ENCODE peak calls at places on chromosomes 7 and 10, in eight cellular contexts. A, Z, X, W, K, R, F and G are unnamed samples.

GRCh38 chr7:44313016-44313415 is 12.4 kb downstream of the CAMK2B start:
- DNase-seq in R (no peak), Z (no peak), X (no peak), A (no peak), F (no peak), W (no peak), K (no peak), G (no peak)

GRCh38 chr7:155653773-155654172 is 9.3 kb downstream of the RBM33 start:
- DNase-seq in W (no peak), Z (no peak), F (no peak), X (no peak), K (no peak), A (no peak), R (peak; percentile 69), G (no peak)

GRCh38 chr7:4694653-4695335 is 12.7 kb downstream of the FOXK1 start:
- DNase-seq in K (no peak), A (no peak), X (no peak), F (no peak), W (no peak), R (no peak), Z (peak; percentile 47), G (no peak)

GRCh38 chr10:76411719-76412435 is 980.5 kb downstream of the LRMDA start:
- DNase-seq in A (no peak), R (no peak), K (no peak), W (no peak), F (no peak), Z (no peak), X (no peak), G (no peak)

GRCh38 chr7:103075337-103075918 is 488 bp downstream of the ARMC10 start:
- DNase-seq in W (peak; percentile 41), Z (peak; percentile 10), K (peak; percentile 56), F (peak; percentile 70), R (peak; percentile 49), X (peak; percentile 78), A (peak; percentile 37), G (no peak)

GRCh38 chr7:123537026-123537642 is 2.7 kb upstream of the IQUB start:
- DNase-seq in W (peak; percentile 44), X (no peak), A (no peak), Z (no peak), K (no peak), R (peak; percentile 6), F (no peak), G (no peak)

GRCh38 chr10:2744547-2745212 is 322.7 kb upstream of the PFKP start:
- DNase-seq in Z (no peak), R (no peak), X (no peak), F (no peak), K (no peak), A (no peak), W (no peak), G (no peak)

GRCh38 chr7:81618400-81619014 is 151.3 kb downstream of the HGF start:
- DNase-seq in X (no peak), Z (peak; percentile 79), A (no peak), F (no peak), W (peak; percentile 54), K (no peak), R (peak; percentile 92), G (no peak)

GRCh38 chr7:95871078-95871848 is 98.9 kb downstream of the DYNC1I1 start:
- DNase-seq in A (no peak), R (peak; percentile 34), F (peak; percentile 3), W (peak; percentile 58), X (no peak), K (peak; percentile 54), Z (peak; percentile 7), G (peak; percentile 8)

GRCh38 chr7:142357953-142358520 is 100.2 kb upstream of the PRSS58 start:
- DNase-seq in Z (peak; percentile 54), K (peak; percentile 46), R (peak; percentile 65), A (no peak), F (no peak), W (peak; percentile 75), X (no peak), G (peak; percentile 40)